ENCODE peak calls at places on chromosomes 2 and 18, in six cellular contexts. One of them, this sample, is unnamed.

GRCh38 chr2:222709191-222709891 is 37.9 kb downstream of the MOGAT1 start:
- DNase-seq in HepG2: peak
- DNase-seq in K562: peak
- DNase-seq in GM12891: no peak
- DNase-seq in H1: no peak
- DNase-seq in GM12878: no peak
- DNase-seq in this sample: no peak

GRCh38 chr2:191264647-191265079 is 19.5 kb downstream of the MYO1B start:
- DNase-seq in HepG2: no peak
- DNase-seq in K562: no peak
- DNase-seq in GM12891: no peak
- DNase-seq in H1: no peak
- DNase-seq in GM12878: no peak
- DNase-seq in this sample: no peak

GRCh38 chr2:51711761-51712160 is 679.8 kb upstream of the NRXN1 start:
- DNase-seq in HepG2: no peak
- DNase-seq in K562: no peak
- DNase-seq in GM12891: no peak
- DNase-seq in H1: no peak
- DNase-seq in GM12878: no peak
- DNase-seq in this sample: no peak

GRCh38 chr2:215850380-215850779 is 163.0 kb downstream of the MREG start:
- DNase-seq in HepG2: no peak
- DNase-seq in K562: no peak
- DNase-seq in GM12891: no peak
- DNase-seq in H1: no peak
- DNase-seq in GM12878: no peak
- DNase-seq in this sample: no peak

GRCh38 chr2:25558262-25558661 is 115.1 kb downstream of the DTNB start:
- DNase-seq in HepG2: no peak
- DNase-seq in K562: no peak
- DNase-seq in GM12891: peak
- DNase-seq in H1: no peak
- DNase-seq in GM12878: peak
- DNase-seq in this sample: peak

GRCh38 chr2:20093263-20094141 is 42.1 kb upstream of the LAPTM4A start:
- DNase-seq in HepG2: peak
- DNase-seq in K562: peak
- DNase-seq in GM12891: no peak
- DNase-seq in H1: peak
- DNase-seq in GM12878: no peak
- DNase-seq in this sample: no peak

GRCh38 chr18:63098014-63098981 is 221.3 kb downstream of the BCL2 start:
- DNase-seq in HepG2: no peak
- DNase-seq in K562: no peak
- DNase-seq in GM12891: no peak
- DNase-seq in H1: no peak
- DNase-seq in GM12878: peak
- DNase-seq in this sample: peak

GRCh38 chr2:43157506-43158232 is 68.7 kb downstream of the ZFP36L2 start:
- DNase-seq in HepG2: peak
- DNase-seq in K562: no peak
- DNase-seq in GM12891: no peak
- DNase-seq in H1: no peak
- DNase-seq in GM12878: no peak
- DNase-seq in this sample: no peak

GRCh38 chr2:168192839-168193616 is 54.4 kb downstream of the STK39 start:
- DNase-seq in HepG2: no peak
- DNase-seq in K562: no peak
- DNase-seq in GM12891: no peak
- DNase-seq in H1: no peak
- DNase-seq in GM12878: no peak
- DNase-seq in this sample: no peak

GRCh38 chr2:98793275-98793674 is 62.3 kb upstream of the MGAT4A start:
- DNase-seq in HepG2: no peak
- DNase-seq in K562: no peak
- DNase-seq in GM12891: no peak
- DNase-seq in H1: no peak
- DNase-seq in GM12878: no peak
- DNase-seq in this sample: no peak

GRCh38 chr2:214220251-214220650 is 190.6 kb upstream of the VWC2L start:
- DNase-seq in HepG2: no peak
- DNase-seq in K562: no peak
- DNase-seq in GM12891: no peak
- DNase-seq in H1: no peak
- DNase-seq in GM12878: no peak
- DNase-seq in this sample: no peak

GRCh38 chr2:161172901-161173540 is 12.8 kb downstream of the TANK start:
- DNase-seq in HepG2: no peak
- DNase-seq in K562: peak
- DNase-seq in GM12891: no peak
- DNase-seq in H1: no peak
- DNase-seq in GM12878: no peak
- DNase-seq in this sample: no peak

GRCh38 chr2:226799211-226799975 is at the start of gene IRS1:
- DNase-seq in HepG2: peak
- DNase-seq in K562: peak
- DNase-seq in GM12891: peak
- DNase-seq in H1: no peak
- DNase-seq in GM12878: no peak
- DNase-seq in this sample: peak
- TF ChIP-seq POLR2A in HepG2: no peak
- TF ChIP-seq POLR2A in K562: no peak
- TF ChIP-seq POLR2A in GM12891: no peak
- TF ChIP-seq POLR2A in H1: no peak
- TF ChIP-seq POLR2A in GM12878: peak
- TF ChIP-seq POLR2A in this sample: no peak

DNA sequence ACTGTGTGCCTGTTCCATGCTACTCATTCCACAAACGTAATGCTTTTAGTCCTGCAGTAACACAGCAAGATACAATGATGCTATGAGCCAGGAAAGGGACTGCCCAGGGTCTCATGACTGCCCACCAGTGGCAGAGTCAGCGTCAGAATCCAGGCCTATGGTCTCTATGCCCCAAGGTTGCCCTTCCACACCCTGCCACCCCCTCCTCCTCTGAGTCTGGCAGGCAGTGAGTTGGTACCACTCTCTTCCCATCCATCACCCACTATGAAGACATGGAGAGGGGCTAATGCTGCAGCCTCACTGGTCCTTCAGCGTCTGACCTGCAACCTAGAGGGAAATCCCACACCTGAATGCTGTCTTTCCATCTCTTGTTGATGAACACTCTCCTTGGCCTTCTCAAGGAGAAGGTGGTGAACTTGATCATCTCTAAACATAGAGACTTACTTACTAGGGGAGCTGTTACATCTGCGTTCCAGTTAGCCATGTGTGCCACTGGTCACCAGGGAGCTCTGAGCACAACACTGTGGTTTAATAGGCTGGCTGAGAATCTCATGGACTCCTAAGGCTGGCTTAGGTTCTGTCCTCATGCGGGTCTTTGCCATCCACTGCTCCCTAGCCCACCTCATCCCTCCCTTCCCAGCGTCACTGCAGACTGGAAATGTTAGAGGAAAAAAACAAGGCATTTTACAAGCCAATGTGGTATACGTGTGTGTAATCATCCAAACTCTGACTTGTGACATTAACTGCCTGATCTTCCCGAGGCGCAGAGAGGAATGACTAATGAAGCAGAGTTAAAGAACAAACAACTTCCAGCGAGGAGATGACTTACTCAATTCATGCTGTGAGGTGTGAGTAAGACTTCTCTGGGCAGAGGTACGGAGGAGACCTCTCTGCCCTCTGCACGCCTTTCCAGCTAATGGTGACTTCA is 28.8 kb downstream of the STEAP3 start:
- DNase-seq in HepG2: no peak
- DNase-seq in K562: no peak
- DNase-seq in GM12891: no peak
- DNase-seq in H1: no peak
- DNase-seq in GM12878: no peak
- DNase-seq in this sample: no peak
- TF ChIP-seq POLR2AphosphoS5 in HepG2: no peak
- TF ChIP-seq POLR2AphosphoS5 in K562: no peak
- TF ChIP-seq POLR2AphosphoS5 in GM12891: no peak
- TF ChIP-seq POLR2AphosphoS5 in H1: no peak
- TF ChIP-seq POLR2AphosphoS5 in GM12878: no peak
- TF ChIP-seq POLR2AphosphoS5 in this sample: no peak

DNA sequence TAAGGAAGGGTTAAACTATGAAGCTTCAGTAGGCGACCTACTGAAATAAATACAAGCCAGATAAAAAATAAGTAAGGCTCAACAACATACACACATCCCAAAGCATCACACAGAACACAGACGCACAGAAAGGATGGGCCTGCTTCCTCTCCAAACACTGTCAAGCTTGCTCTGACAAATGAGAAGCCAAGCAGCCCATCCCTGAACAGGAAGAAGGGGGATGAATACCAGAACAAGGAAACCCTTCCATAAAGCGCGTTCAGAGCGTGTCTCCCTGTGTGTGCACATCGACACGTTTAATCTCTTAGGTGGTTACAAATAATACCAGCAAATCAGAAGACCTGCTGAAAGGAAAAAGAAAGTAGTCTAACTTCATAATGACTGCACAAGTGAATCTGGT is 27.1 kb downstream of the MBOAT2 start:
- DNase-seq in HepG2: no peak
- DNase-seq in K562: peak
- DNase-seq in GM12891: no peak
- DNase-seq in H1: no peak
- DNase-seq in GM12878: no peak
- DNase-seq in this sample: no peak
- TF ChIP-seq TAF1 in HepG2: no peak
- TF ChIP-seq TAF1 in K562: no peak
- TF ChIP-seq TAF1 in GM12891: no peak
- TF ChIP-seq TAF1 in H1: no peak
- TF ChIP-seq TAF1 in GM12878: no peak
- TF ChIP-seq TAF1 in this sample: no peak

GRCh38 chr2:239275871-239276812 is 124.7 kb downstream of the HDAC4 start:
- DNase-seq in HepG2: no peak
- DNase-seq in K562: peak
- DNase-seq in GM12891: no peak
- DNase-seq in H1: no peak
- DNase-seq in GM12878: no peak
- DNase-seq in this sample: no peak
- TF ChIP-seq POLR2A in HepG2: no peak
- TF ChIP-seq POLR2A in K562: no peak
- TF ChIP-seq POLR2A in GM12891: no peak
- TF ChIP-seq POLR2A in H1: no peak
- TF ChIP-seq POLR2A in GM12878: no peak
- TF ChIP-seq POLR2A in this sample: no peak

DNA sequence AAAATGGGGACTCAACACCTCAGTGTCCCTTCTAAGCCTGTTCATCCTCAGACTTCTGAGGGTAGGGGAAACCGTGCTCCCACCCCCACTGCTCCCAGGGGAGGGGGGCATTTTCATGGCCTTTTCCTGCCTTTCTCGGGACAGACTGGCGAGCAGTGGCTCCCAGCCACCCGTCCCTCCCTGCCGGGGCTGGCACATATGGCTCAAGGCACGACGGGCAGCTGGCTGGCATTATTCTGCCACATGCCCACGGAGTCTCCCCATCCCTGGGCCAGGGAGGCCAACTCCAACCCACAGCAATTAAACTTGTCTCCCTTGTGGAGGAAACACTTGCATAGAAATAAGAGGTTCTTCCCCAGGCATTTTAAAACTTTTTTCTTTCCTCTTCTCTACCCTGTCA is 148.5 kb upstream of the CBLN2 start:
- DNase-seq in HepG2: no peak
- DNase-seq in K562: no peak
- DNase-seq in GM12891: no peak
- DNase-seq in H1: no peak
- DNase-seq in GM12878: no peak
- DNase-seq in this sample: no peak
- TF ChIP-seq POLR2AphosphoS5 in HepG2: no peak
- TF ChIP-seq POLR2AphosphoS5 in K562: no peak
- TF ChIP-seq POLR2AphosphoS5 in GM12891: no peak
- TF ChIP-seq POLR2AphosphoS5 in H1: no peak
- TF ChIP-seq POLR2AphosphoS5 in GM12878: no peak
- TF ChIP-seq POLR2AphosphoS5 in this sample: no peak

DNA sequence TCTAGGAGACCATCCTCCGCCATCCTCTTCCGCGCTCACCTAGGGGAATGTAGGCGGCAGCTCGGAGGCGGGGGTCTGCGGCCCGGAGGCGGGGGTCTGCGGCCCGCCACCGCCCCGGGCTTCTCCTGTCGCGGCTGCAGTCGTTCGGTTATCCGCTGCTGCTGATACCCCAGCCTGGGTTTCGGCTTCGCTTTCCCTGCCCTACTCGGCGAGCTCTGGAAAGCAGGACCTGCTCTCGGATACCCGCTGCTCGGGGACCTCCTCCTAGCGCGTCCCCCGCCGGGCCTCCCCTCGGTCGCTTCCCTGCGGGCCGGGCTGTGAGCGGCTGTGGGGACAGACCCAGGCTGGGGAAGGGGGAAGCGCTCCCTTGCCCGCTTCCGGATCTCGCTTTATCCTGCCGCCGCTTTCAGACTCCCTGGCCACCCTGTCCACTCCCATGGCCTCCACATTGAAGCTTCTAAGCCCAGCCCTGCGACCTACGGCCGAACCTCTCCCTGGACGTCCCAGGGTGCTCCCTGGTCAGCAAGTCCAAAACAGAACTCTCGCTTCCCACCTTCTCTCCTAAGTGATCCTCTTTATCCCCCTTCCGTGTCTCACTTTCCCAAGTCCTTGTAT is 607 bp downstream of the FKBP1B start:
- DNase-seq in HepG2: peak
- DNase-seq in K562: no peak
- DNase-seq in GM12891: no peak
- DNase-seq in H1: no peak
- DNase-seq in GM12878: no peak
- DNase-seq in this sample: no peak
- TF ChIP-seq TAF1 in HepG2: peak
- TF ChIP-seq TAF1 in K562: no peak
- TF ChIP-seq TAF1 in GM12891: no peak
- TF ChIP-seq TAF1 in H1: no peak
- TF ChIP-seq TAF1 in GM12878: no peak
- TF ChIP-seq TAF1 in this sample: no peak

GRCh38 chr2:218445602-218446001 is 26.7 kb downstream of the VIL1 start:
- DNase-seq in HepG2: no peak
- DNase-seq in K562: no peak
- DNase-seq in GM12891: no peak
- DNase-seq in H1: no peak
- DNase-seq in GM12878: no peak
- DNase-seq in this sample: no peak
- TF ChIP-seq POLR2A in HepG2: no peak
- TF ChIP-seq POLR2A in K562: no peak
- TF ChIP-seq POLR2A in GM12891: no peak
- TF ChIP-seq POLR2A in H1: no peak
- TF ChIP-seq POLR2A in GM12878: no peak
- TF ChIP-seq POLR2A in this sample: no peak

GRCh38 chr2:218125626-218126080 is at the start of gene CXCR2:
- DNase-seq in HepG2: no peak
- DNase-seq in K562: no peak
- DNase-seq in GM12891: no peak
- DNase-seq in H1: no peak
- DNase-seq in GM12878: no peak
- DNase-seq in this sample: no peak
- TF ChIP-seq POLR2AphosphoS5 in HepG2: no peak
- TF ChIP-seq POLR2AphosphoS5 in K562: no peak
- TF ChIP-seq POLR2AphosphoS5 in GM12891: no peak
- TF ChIP-seq POLR2AphosphoS5 in H1: no peak
- TF ChIP-seq POLR2AphosphoS5 in GM12878: no peak
- TF ChIP-seq POLR2AphosphoS5 in this sample: no peak